ENCODE peak calls at places on chromosomes 3 and 15, in eight cellular contexts. One of them, this sample, is unnamed.

GRCh38 chr3:67783281-67784250 is 129.2 kb upstream of the SUCLG2 start:
- DNase-seq in activated CD8-positive, alpha-beta memory T cell treated with anti-CD3 and anti-CD28 coated beads for 4 hours: no peak
- DNase-seq in NCI-H510A treated with DMSO at 0.1 percent for 48 hours: no peak
- DNase-seq in stimulated activated CD4-positive, alpha-beta T cell treated with anti-CD3 and anti-CD28 coated beads, Interleukin-2, amount 100 ng/mL, for 24 hours: no peak
- DNase-seq in activated T-cell treated with anti-CD3 and anti-CD28 coated beads, Interleukin-2, amount 50 U/mL, for 48 hours: no peak
- DNase-seq in adrenal gland: no peak
- DNase-seq in sigmoid colon: no peak
- DNase-seq in NCI-H1105 treated with DMSO at 0.1 percent for 48 hours: no peak
- DNase-seq in this sample: no peak

GRCh38 chr3:152295344-152295743 is 26.6 kb downstream of the MBNL1 start:
- DNase-seq in sigmoid colon: no peak
- DNase-seq in adrenal gland: no peak
- DNase-seq in NCI-H510A treated with DMSO at 0.1 percent for 48 hours: no peak
- DNase-seq in NCI-H1105 treated with DMSO at 0.1 percent for 48 hours: no peak
- DNase-seq in stimulated activated CD4-positive, alpha-beta T cell treated with anti-CD3 and anti-CD28 coated beads, Interleukin-2, amount 100 ng/mL, for 24 hours: no peak
- DNase-seq in activated T-cell treated with anti-CD3 and anti-CD28 coated beads, Interleukin-2, amount 50 U/mL, for 48 hours: no peak
- DNase-seq in activated CD8-positive, alpha-beta memory T cell treated with anti-CD3 and anti-CD28 coated beads for 4 hours: no peak
- DNase-seq in this sample: no peak

GRCh38 chr3:184896336-184896735 is 84.4 kb downstream of the VPS8 start:
- DNase-seq in adrenal gland: no peak
- DNase-seq in stimulated activated CD4-positive, alpha-beta T cell treated with anti-CD3 and anti-CD28 coated beads, Interleukin-2, amount 100 ng/mL, for 24 hours: no peak
- DNase-seq in NCI-H1105 treated with DMSO at 0.1 percent for 48 hours: no peak
- DNase-seq in activated T-cell treated with anti-CD3 and anti-CD28 coated beads, Interleukin-2, amount 50 U/mL, for 48 hours: no peak
- DNase-seq in NCI-H510A treated with DMSO at 0.1 percent for 48 hours: no peak
- DNase-seq in activated CD8-positive, alpha-beta memory T cell treated with anti-CD3 and anti-CD28 coated beads for 4 hours: no peak
- DNase-seq in sigmoid colon: no peak
- DNase-seq in this sample: no peak

GRCh38 chr15:75836953-75837321 is 6.3 kb upstream of the UBE2Q2 start:
- DNase-seq in NCI-H510A treated with DMSO at 0.1 percent for 48 hours: no peak
- DNase-seq in activated T-cell treated with anti-CD3 and anti-CD28 coated beads, Interleukin-2, amount 50 U/mL, for 48 hours: peak; percentile 64
- DNase-seq in sigmoid colon: no peak
- DNase-seq in NCI-H1105 treated with DMSO at 0.1 percent for 48 hours: no peak
- DNase-seq in activated CD8-positive, alpha-beta memory T cell treated with anti-CD3 and anti-CD28 coated beads for 4 hours: peak; percentile 13
- DNase-seq in adrenal gland: no peak
- DNase-seq in stimulated activated CD4-positive, alpha-beta T cell treated with anti-CD3 and anti-CD28 coated beads, Interleukin-2, amount 100 ng/mL, for 24 hours: peak; percentile 28
- DNase-seq in this sample: no peak

GRCh38 chr3:124276863-124277515 is 285.1 kb upstream of the ROPN1 start:
- DNase-seq in adrenal gland: peak; percentile 26
- DNase-seq in activated T-cell treated with anti-CD3 and anti-CD28 coated beads, Interleukin-2, amount 50 U/mL, for 48 hours: no peak
- DNase-seq in NCI-H510A treated with DMSO at 0.1 percent for 48 hours: no peak
- DNase-seq in NCI-H1105 treated with DMSO at 0.1 percent for 48 hours: no peak
- DNase-seq in stimulated activated CD4-positive, alpha-beta T cell treated with anti-CD3 and anti-CD28 coated beads, Interleukin-2, amount 100 ng/mL, for 24 hours: no peak
- DNase-seq in sigmoid colon: no peak
- DNase-seq in activated CD8-positive, alpha-beta memory T cell treated with anti-CD3 and anti-CD28 coated beads for 4 hours: no peak
- DNase-seq in this sample: no peak

GRCh38 chr15:96340611-96341464 is 10.3 kb downstream of the NR2F2 start:
- DNase-seq in NCI-H1105 treated with DMSO at 0.1 percent for 48 hours: peak; percentile 74
- DNase-seq in sigmoid colon: peak; percentile 76
- DNase-seq in activated T-cell treated with anti-CD3 and anti-CD28 coated beads, Interleukin-2, amount 50 U/mL, for 48 hours: peak; percentile 13
- DNase-seq in stimulated activated CD4-positive, alpha-beta T cell treated with anti-CD3 and anti-CD28 coated beads, Interleukin-2, amount 100 ng/mL, for 24 hours: no peak
- DNase-seq in activated CD8-positive, alpha-beta memory T cell treated with anti-CD3 and anti-CD28 coated beads for 4 hours: no peak
- DNase-seq in NCI-H510A treated with DMSO at 0.1 percent for 48 hours: peak; percentile 32
- DNase-seq in adrenal gland: peak; percentile 60
- DNase-seq in this sample: peak; percentile 72

GRCh38 chr15:25795712-25796111 is 67.4 kb downstream of the ATP10A start:
- DNase-seq in activated CD8-positive, alpha-beta memory T cell treated with anti-CD3 and anti-CD28 coated beads for 4 hours: no peak
- DNase-seq in stimulated activated CD4-positive, alpha-beta T cell treated with anti-CD3 and anti-CD28 coated beads, Interleukin-2, amount 100 ng/mL, for 24 hours: no peak
- DNase-seq in sigmoid colon: no peak
- DNase-seq in NCI-H1105 treated with DMSO at 0.1 percent for 48 hours: no peak
- DNase-seq in activated T-cell treated with anti-CD3 and anti-CD28 coated beads, Interleukin-2, amount 50 U/mL, for 48 hours: no peak
- DNase-seq in NCI-H510A treated with DMSO at 0.1 percent for 48 hours: no peak
- DNase-seq in adrenal gland: no peak
- DNase-seq in this sample: no peak

GRCh38 chr3:100868894-100869293 is 124.3 kb downstream of the ABI3BP start:
- DNase-seq in activated T-cell treated with anti-CD3 and anti-CD28 coated beads, Interleukin-2, amount 50 U/mL, for 48 hours: no peak
- DNase-seq in sigmoid colon: no peak
- DNase-seq in NCI-H510A treated with DMSO at 0.1 percent for 48 hours: no peak
- DNase-seq in adrenal gland: no peak
- DNase-seq in activated CD8-positive, alpha-beta memory T cell treated with anti-CD3 and anti-CD28 coated beads for 4 hours: no peak
- DNase-seq in NCI-H1105 treated with DMSO at 0.1 percent for 48 hours: no peak
- DNase-seq in stimulated activated CD4-positive, alpha-beta T cell treated with anti-CD3 and anti-CD28 coated beads, Interleukin-2, amount 100 ng/mL, for 24 hours: no peak
- DNase-seq in this sample: no peak

GRCh38 chr15:86362556-86362955 is 282.9 kb downstream of the AGBL1 start:
- DNase-seq in NCI-H510A treated with DMSO at 0.1 percent for 48 hours: no peak
- DNase-seq in adrenal gland: no peak
- DNase-seq in activated CD8-positive, alpha-beta memory T cell treated with anti-CD3 and anti-CD28 coated beads for 4 hours: no peak
- DNase-seq in activated T-cell treated with anti-CD3 and anti-CD28 coated beads, Interleukin-2, amount 50 U/mL, for 48 hours: peak; percentile 33
- DNase-seq in stimulated activated CD4-positive, alpha-beta T cell treated with anti-CD3 and anti-CD28 coated beads, Interleukin-2, amount 100 ng/mL, for 24 hours: peak; percentile 2
- DNase-seq in sigmoid colon: no peak
- DNase-seq in NCI-H1105 treated with DMSO at 0.1 percent for 48 hours: no peak
- DNase-seq in this sample: no peak

GRCh38 chr3:190155752-190156151 is 35.1 kb upstream of the P3H2 start:
- DNase-seq in sigmoid colon: no peak
- DNase-seq in NCI-H1105 treated with DMSO at 0.1 percent for 48 hours: no peak
- DNase-seq in activated T-cell treated with anti-CD3 and anti-CD28 coated beads, Interleukin-2, amount 50 U/mL, for 48 hours: no peak
- DNase-seq in adrenal gland: no peak
- DNase-seq in activated CD8-positive, alpha-beta memory T cell treated with anti-CD3 and anti-CD28 coated beads for 4 hours: no peak
- DNase-seq in stimulated activated CD4-positive, alpha-beta T cell treated with anti-CD3 and anti-CD28 coated beads, Interleukin-2, amount 100 ng/mL, for 24 hours: no peak
- DNase-seq in NCI-H510A treated with DMSO at 0.1 percent for 48 hours: no peak
- DNase-seq in this sample: no peak

GRCh38 chr3:10515396-10515795 is 10.0 kb upstream of the ATP2B2 start:
- DNase-seq in adrenal gland: no peak
- DNase-seq in activated T-cell treated with anti-CD3 and anti-CD28 coated beads, Interleukin-2, amount 50 U/mL, for 48 hours: no peak
- DNase-seq in stimulated activated CD4-positive, alpha-beta T cell treated with anti-CD3 and anti-CD28 coated beads, Interleukin-2, amount 100 ng/mL, for 24 hours: no peak
- DNase-seq in activated CD8-positive, alpha-beta memory T cell treated with anti-CD3 and anti-CD28 coated beads for 4 hours: no peak
- DNase-seq in NCI-H1105 treated with DMSO at 0.1 percent for 48 hours: no peak
- DNase-seq in sigmoid colon: peak; percentile 34
- DNase-seq in NCI-H510A treated with DMSO at 0.1 percent for 48 hours: no peak
- DNase-seq in this sample: no peak